ENCODE peak calls at places on chromosomes 11 and 22, in nine cellular contexts. N is amniotic stem cell; W is BE2C; E is ELF-1; X is Calu3; O is non-pigmented ciliary epithelial cell; P is CD8-positive, alpha-beta memory T cell; S is coronary artery; H is EL. T is an unnamed sample.
A peak's percentile ranks its signal among the peaks of the same experiment; 100 is the strongest.

GRCh38 chr11:116641561-116642045 is 131.2 kb downstream of the BUD13 start:
- DNase-seq in N (no peak), W (peak; percentile 69), E (peak; percentile 83), X (peak; percentile 73), O (no peak), P (no peak), S (peak; percentile 58), H (peak; percentile 18), T (peak; percentile 36)

GRCh38 chr11:58940028-58940427 is 740 bp downstream of the GLYATL1 start:
- DNase-seq in N (no peak), W (no peak), E (no peak), X (no peak), O (no peak), P (no peak), S (no peak), H (no peak), T (no peak)

GRCh38 chr22:22855617-22856308 is 31.9 kb upstream of the IGLL5 start:
- DNase-seq in N (no peak), W (peak; percentile 71), E (peak; percentile 61), X (peak; percentile 60), O (no peak), P (peak; percentile 21), S (no peak), H (peak; percentile 21), T (peak; percentile 36)

GRCh38 chr11:112115389-112115788 is 28.7 kb downstream of the SDHD start:
- DNase-seq in N (no peak), W (no peak), E (no peak), X (no peak), O (no peak), P (no peak), S (no peak), H (no peak), T (no peak)

GRCh38 chr11:75431533-75432525 is 1.2 kb downstream of the KLHL35 start:
- DNase-seq in N (no peak), W (no peak), E (no peak), X (no peak), O (no peak), P (no peak), S (no peak), H (no peak), T (peak; percentile 39)

GRCh38 chr11:71490044-71490730 is 36.9 kb upstream of the KRTAP5-7 start:
- DNase-seq in N (no peak), W (no peak), E (no peak), X (no peak), O (no peak), P (no peak), S (no peak), H (no peak), T (no peak)

GRCh38 chr22:38963872-38964271 is 6.5 kb downstream of the APOBEC3A start:
- DNase-seq in N (no peak), W (no peak), E (no peak), X (peak; percentile 36), O (no peak), P (no peak), S (no peak), H (no peak), T (no peak)

GRCh38 chr11:110376711-110377324 is 52.9 kb upstream of the FDX1 start:
- DNase-seq in N (peak; percentile 44), W (peak; percentile 78), E (peak; percentile 84), X (peak; percentile 75), O (peak; percentile 67), P (peak; percentile 27), S (no peak), H (peak; percentile 87), T (peak; percentile 87)

GRCh38 chr22:19430890-19431541 is 517 bp downstream of the HIRA start:
- DNase-seq in N (no peak), W (peak; percentile 30), E (peak; percentile 60), X (peak; percentile 49), O (no peak), P (no peak), S (no peak), H (peak; percentile 50), T (peak; percentile 47)

GRCh38 chr11:70756341-70756740 is 358.0 kb downstream of the CTTN start:
- DNase-seq in N (no peak), W (no peak), E (no peak), X (no peak), O (no peak), P (no peak), S (no peak), H (no peak), T (no peak)

GRCh38 chr22:40178417-40179409 is 988 bp downstream of the TNRC6B start:
- DNase-seq in N (peak; percentile 52), W (peak; percentile 46), E (peak; percentile 85), X (no peak), O (no peak), P (peak; percentile 45), S (no peak), H (peak; percentile 79), T (peak; percentile 67)

GRCh38 chr11:73876424-73877300 is at the start of the genes COA4 and PAAF1:
- DNase-seq in N (peak; percentile 95), W (peak; percentile 97), E (peak; percentile 99), X (peak; percentile 93), O (peak; percentile 76), P (peak; percentile 94), S (peak; percentile 94), H (peak; percentile 98), T (peak; percentile 99)

T was measured in ELR.